ENCODE peak calls at places on chromosome 15, in eight cellular contexts. P is tibial artery; U is astrocyte of the spinal cord; K is mucosa of gallbladder; G is endothelial cell of umbilical vein; T is body of pancreas; C is NCI-H446; F is effector memory CD8-positive, alpha-beta T cell. Z is an unnamed sample.

GRCh38 chr15:57305009-57305408 is 71.3 kb upstream of the CGNL1 start:
- DNase-seq in P (no peak), U (no peak), K (no peak), G (no peak), T (no peak), C (no peak), F (no peak), Z (no peak)

GRCh38 chr15:80476036-80476435 is 71.9 kb downstream of the ARNT2 start:
- DNase-seq in P (no peak), U (no peak), K (no peak), G (no peak), T (no peak), C (no peak), F (no peak), Z (no peak)

GRCh38 chr15:76840830-76841460 is 64.2 kb downstream of the SCAPER start:
- DNase-seq in P (no peak), U (peak; percentile 58), K (no peak), G (peak; percentile 51), T (no peak), C (peak; percentile 13), F (no peak), Z (peak; percentile 61)

GRCh38 chr15:70210538-70210937 is 112.8 kb upstream of the TLE3 start:
- DNase-seq in P (no peak), U (no peak), K (no peak), G (peak; percentile 5), T (no peak), C (no peak), F (no peak), Z (no peak)

GRCh38 chr15:63600001-63600645 is 2.9 kb downstream of the FBXL22 start:
- DNase-seq in P (peak; percentile 38), U (no peak), K (no peak), G (no peak), T (peak; percentile 44), C (peak; percentile 28), F (no peak), Z (peak; percentile 66)

GRCh38 chr15:57751177-57751800 is 44.8 kb downstream of the POLR2M start:
- DNase-seq in P (no peak), U (peak; percentile 56), K (no peak), G (peak; percentile 72), T (no peak), C (no peak), F (no peak), Z (no peak)

GRCh38 chr15:101264011-101264410 is 12.2 kb upstream of the CHSY1 start:
- DNase-seq in P (no peak), U (no peak), K (no peak), G (peak; percentile 33), T (no peak), C (no peak), F (no peak), Z (no peak)

GRCh38 chr15:65595960-65596359 is 15.0 kb downstream of the INTS14 start:
- DNase-seq in P (no peak), U (no peak), K (no peak), G (peak; percentile 23), T (no peak), C (no peak), F (no peak), Z (no peak)

GRCh38 chr15:74783072-74783807 is 1.4 kb downstream of the CSK start:
- DNase-seq in P (no peak), U (no peak), K (no peak), G (peak; percentile 38), T (no peak), C (no peak), F (no peak), Z (peak; percentile 56)

GRCh38 chr15:67820992-67821783 is 4.1 kb upstream of the SKOR1 start:
- DNase-seq in P (peak; percentile 39), U (peak; percentile 48), K (peak; percentile 54), G (peak; percentile 47), T (peak; percentile 46), C (no peak), F (no peak), Z (no peak)

Z was measured in NCI-H526.